ENCODE peak calls at places on chromosome 22, in six cellular contexts. X is effector CD4-positive, alpha-beta T cell; U is cardiac muscle cell; O is gastrocnemius medialis; L is SHP77; H is A673. Q is an unnamed sample.

GRCh38 chr22:46629291-46629690 is 9.1 kb downstream of the GRAMD4 start:
- DNase-seq in X (no peak), U (no peak), O (no peak), L (no peak), H (no peak), Q (no peak)

GRCh38 chr22:36833073-36833472 is 16.2 kb upstream of the PVALB start:
- DNase-seq in X (no peak), U (no peak), O (no peak), L (no peak), H (no peak), Q (no peak)

GRCh38 chr22:41917906-41918791 is 3.3 kb upstream of the SHISA8 start:
- DNase-seq in X (no peak), U (no peak), O (peak), L (peak), H (peak), Q (no peak)

GRCh38 chr22:46815896-46816721 is 53.7 kb downstream of the TBC1D22A start:
- DNase-seq in X (no peak), U (no peak), O (no peak), L (no peak), H (peak), Q (no peak)

GRCh38 chr22:20084547-20085413 is 4.7 kb downstream of the DGCR8 start:
- DNase-seq in X (no peak), U (peak), O (peak), L (peak), H (peak), Q (no peak)

GRCh38 chr22:49928571-49929552 is 10.4 kb downstream of the CRELD2 start:
- DNase-seq in X (no peak), U (no peak), O (no peak), L (no peak), H (no peak), Q (no peak)

GRCh38 chr22:39651783-39652058 is 81.2 kb downstream of the CACNA1I start:
- DNase-seq in X (no peak), U (no peak), O (peak), L (no peak), H (no peak), Q (no peak)

GRCh38 chr22:45511847-45512261 is 9.2 kb downstream of the FBLN1 start:
- DNase-seq in X (no peak), U (peak), O (peak), L (no peak), H (no peak), Q (no peak)

GRCh38 chr22:35761037-35761436 is 43.4 kb downstream of the APOL5 start:
- DNase-seq in X (no peak), U (peak), O (no peak), L (peak), H (peak), Q (no peak)

GRCh38 chr22:37739000-37739399 is 42.2 kb downstream of the TRIOBP start:
- DNase-seq in X (no peak), U (no peak), O (peak), L (no peak), H (no peak), Q (no peak)

GRCh38 chr22:39814899-39815298 is 78.7 kb downstream of the ENTHD1 start:
- DNase-seq in X (no peak), U (no peak), O (no peak), L (no peak), H (no peak), Q (no peak)

GRCh38 chr22:39444937-39445465 is 11.8 kb upstream of the MGAT3 start:
- DNase-seq in X (no peak), U (no peak), O (no peak), L (no peak), H (no peak), Q (no peak)